ENCODE peak calls at places on chromosomes 1 and 21, in six cellular contexts. U, C, O, Y, D and T are unnamed samples.

GRCh38 chr1:229808272-229808671 is 182.2 kb downstream of the URB2 start:
- DNase-seq in Y (no peak), U (no peak), O (no peak), D (no peak), C (no peak), T (no peak)

GRCh38 chr1:31111290-31111951 is 45.9 kb upstream of the PUM1 start:
- DNase-seq in U (no peak), C (peak), D (peak), Y (no peak), O (peak), T (peak)

GRCh38 chr1:3319874-3320245 is 134.6 kb upstream of the ARHGEF16 start:
- DNase-seq in O (peak), Y (no peak), U (peak), C (peak), D (no peak), T (peak)

GRCh38 chr1:47554901-47555300 is 117.1 kb downstream of the FOXD2 start:
- DNase-seq in D (no peak), O (no peak), U (no peak), Y (no peak), C (peak), T (peak)

GRCh38 chr1:27600500-27601175 is 3.3 kb downstream of the AHDC1 start:
- DNase-seq in Y (no peak), U (no peak), O (no peak), C (no peak), D (no peak), T (no peak)

GRCh38 chr1:22805672-22806038 is 95.0 kb downstream of the EPHB2 start:
- DNase-seq in U (no peak), D (no peak), O (no peak), C (no peak), Y (no peak), T (no peak)

GRCh38 chr1:8879348-8880067 is 1.0 kb upstream of the ENO1 start:
- DNase-seq in C (no peak), Y (no peak), D (no peak), U (peak), O (no peak), T (no peak)

GRCh38 chr1:99496067-99496466 is 149.8 kb upstream of the PALMD start:
- DNase-seq in D (no peak), C (peak), Y (no peak), O (no peak), U (no peak), T (peak)

GRCh38 chr1:107162745-107163144 is 21.9 kb downstream of the NTNG1 start:
- DNase-seq in U (no peak), D (no peak), Y (no peak), O (no peak), C (no peak), T (no peak)

GRCh38 chr21:44728716-44729115 is 17.3 kb upstream of the TSPEAR start:
- DNase-seq in Y (no peak), C (no peak), O (no peak), U (no peak), D (no peak), T (no peak)

GRCh38 chr1:181518152-181518551 is 34.8 kb downstream of the CACNA1E start:
- DNase-seq in Y (no peak), U (no peak), C (no peak), D (no peak), O (no peak), T (no peak)

GRCh38 chr1:77579547-77579946 is 102.9 kb downstream of the ZZZ3 start:
- DNase-seq in C (peak), Y (no peak), O (no peak), D (no peak), U (no peak), T (no peak)

GRCh38 chr1:184791199-184791935 is 36.7 kb upstream of the EDEM3 start:
- DNase-seq in U (no peak), C (peak), D (no peak), O (no peak), Y (no peak), T (no peak)

GRCh38 chr1:176033879-176034278 is 173.2 kb downstream of the COP1 start:
- DNase-seq in Y (no peak), D (no peak), U (no peak), O (no peak), C (peak), T (no peak)

GRCh38 chr21:15682977-15683376 is 46.8 kb upstream of the USP25 start:
- DNase-seq in O (no peak), D (no peak), C (peak), Y (no peak), U (no peak), T (no peak)

GRCh38 chr1:44783697-44784093 is 4.3 kb downstream of the BEST4 start:
- DNase-seq in U (no peak), Y (no peak), O (no peak), C (peak), D (no peak), T (no peak)
- H3K4me3 ChIP-seq in U (peak), Y (peak), O (no peak), C (peak), D (peak), T (no peak)

DNA sequence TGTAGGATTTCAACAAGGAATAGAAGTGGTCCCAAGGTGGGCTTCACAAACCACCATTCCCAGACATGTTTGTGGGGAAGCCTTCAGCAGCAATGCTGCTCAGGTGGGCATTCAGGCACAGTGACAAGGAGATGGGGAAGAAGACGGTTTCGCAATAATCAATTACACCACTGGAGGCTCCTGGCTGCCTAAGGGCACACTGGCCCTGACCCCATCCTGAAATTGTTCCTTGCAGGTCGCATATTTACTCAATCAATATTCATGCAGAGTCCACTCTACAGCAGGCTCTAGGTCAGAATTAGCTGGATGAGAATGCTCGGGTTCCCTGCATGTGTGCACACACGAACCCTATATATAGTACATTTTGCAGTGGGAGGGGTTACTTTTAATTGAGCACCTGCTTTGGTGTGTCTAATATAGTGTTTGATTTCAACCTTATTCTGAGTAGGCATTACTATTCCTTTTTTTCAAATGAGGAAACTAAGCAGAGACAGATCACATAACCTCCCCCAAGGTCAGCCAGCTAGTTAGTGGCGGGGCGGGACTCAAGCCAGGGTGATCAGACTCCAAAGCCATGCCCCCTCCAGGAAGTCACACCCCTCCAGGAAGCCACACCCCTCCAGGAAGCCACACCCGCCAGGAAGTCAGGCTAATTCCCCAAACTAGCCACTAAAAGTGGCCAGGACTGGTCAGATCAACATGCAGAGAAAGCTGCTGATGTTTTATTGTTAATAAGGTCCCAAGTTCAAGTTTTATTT is 106.5 kb downstream of the HLCS start:
- DNase-seq in Y (peak), O (peak), C (peak), D (peak), U (peak), T (peak)
- H3K4me3 ChIP-seq in Y (no peak), O (no peak), C (peak), D (no peak), U (no peak), T (no peak)

DNA sequence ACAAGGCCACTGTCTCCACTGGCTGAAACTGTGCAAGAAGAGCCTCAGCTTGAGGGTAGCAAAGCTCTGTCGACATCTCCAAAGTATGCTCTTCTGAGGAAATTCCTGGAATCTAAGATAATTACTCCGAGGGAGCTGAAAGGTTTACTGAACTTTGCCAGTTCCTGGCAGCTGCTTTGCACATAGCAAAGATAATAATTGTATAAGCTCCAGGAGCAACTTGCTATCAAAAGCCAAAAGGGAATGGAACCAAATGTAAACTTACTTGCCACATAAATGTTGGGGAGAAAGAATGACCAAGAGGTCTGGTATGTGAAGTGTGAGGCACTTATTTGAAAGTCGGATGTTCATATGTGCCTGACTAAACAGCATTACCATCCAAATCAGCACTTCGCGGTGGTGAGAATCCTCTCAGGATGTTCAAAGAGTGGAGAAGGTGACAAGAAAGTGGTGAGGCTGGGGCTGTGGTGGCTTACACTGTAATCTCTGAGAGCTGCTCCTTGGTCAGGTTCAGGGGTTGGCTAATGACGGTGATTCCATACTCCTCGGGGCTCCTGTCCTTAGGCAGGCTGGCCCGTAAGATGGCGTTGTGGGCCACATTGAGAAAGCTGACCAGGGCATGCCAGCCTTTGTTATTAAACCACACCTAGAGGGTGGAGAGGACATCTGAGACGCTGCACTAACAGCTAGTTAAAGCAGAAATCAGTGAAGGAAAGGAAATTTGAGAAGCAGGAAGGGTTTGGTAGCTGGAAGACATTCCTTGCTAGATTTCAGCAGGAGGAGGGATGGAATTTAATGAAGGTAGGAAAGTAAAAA is 100.0 kb downstream of the ABCA4 start:
- DNase-seq in D (no peak), Y (no peak), U (no peak), O (no peak), C (peak), T (peak)
- H3K4me3 ChIP-seq in D (no peak), Y (no peak), U (no peak), O (no peak), C (no peak), T (no peak)

DNA sequence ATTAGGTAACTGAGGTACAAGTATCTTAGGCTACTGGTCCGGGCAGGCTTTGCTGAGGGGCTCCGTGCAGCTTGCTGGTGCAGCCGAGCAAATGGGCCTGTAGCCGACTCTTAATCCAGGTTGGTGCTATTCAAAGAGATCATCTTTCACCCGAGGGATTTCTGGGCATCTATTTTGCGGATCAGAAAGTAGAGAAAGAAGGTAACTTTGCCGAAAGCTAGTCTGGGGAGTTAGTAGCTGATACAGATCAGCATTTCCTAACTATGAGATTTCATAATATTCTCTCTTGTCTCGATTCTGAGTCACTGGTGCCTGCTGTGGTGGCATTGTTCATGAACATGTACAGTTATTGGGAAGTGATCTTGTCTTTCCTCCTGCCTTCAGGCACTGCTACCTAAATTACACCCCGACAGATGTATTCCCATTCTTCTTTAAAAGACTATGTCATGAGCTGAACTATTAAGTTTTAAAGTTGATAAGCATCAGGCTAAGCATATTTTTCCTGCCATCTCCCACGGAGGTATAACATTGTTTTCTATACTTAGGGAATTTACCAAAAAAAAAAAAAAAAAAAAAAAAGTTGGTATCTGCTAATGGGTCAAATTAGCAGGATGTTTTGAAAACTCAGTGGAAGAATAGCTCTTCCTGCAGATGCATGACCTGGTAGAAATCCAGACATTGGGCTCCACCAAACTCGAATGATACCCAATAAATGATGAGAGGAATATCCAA is 57.1 kb downstream of the NFIA start:
- DNase-seq in U (no peak), Y (no peak), C (peak), O (no peak), D (no peak), T (no peak)
- H3K4me3 ChIP-seq in U (no peak), Y (no peak), C (peak), O (no peak), D (no peak), T (no peak)

DNA sequence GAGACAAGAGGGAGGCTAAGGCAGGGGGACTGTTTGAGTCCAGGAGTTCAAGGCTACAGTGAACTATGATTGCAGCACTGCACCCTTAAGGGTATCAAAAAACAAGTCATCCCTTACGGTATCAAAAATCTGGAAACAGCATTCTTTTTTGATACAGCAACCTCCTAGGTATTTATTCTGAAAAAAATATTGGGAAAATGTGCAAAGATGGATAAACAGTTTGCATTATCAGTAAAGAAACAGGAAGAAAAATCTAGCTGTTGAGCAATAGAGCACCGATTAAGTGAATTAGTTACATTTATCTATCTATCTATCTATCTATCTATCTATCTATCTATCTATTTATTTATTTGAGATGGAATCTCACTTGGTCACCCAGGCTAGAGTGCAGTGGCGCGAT is 56.7 kb upstream of the SCAF4 start:
- DNase-seq in U (no peak), O (no peak), D (no peak), C (no peak), Y (no peak), T (no peak)
- H3K4me3 ChIP-seq in U (no peak), O (no peak), D (no peak), C (no peak), Y (no peak), T (no peak)

DNA sequence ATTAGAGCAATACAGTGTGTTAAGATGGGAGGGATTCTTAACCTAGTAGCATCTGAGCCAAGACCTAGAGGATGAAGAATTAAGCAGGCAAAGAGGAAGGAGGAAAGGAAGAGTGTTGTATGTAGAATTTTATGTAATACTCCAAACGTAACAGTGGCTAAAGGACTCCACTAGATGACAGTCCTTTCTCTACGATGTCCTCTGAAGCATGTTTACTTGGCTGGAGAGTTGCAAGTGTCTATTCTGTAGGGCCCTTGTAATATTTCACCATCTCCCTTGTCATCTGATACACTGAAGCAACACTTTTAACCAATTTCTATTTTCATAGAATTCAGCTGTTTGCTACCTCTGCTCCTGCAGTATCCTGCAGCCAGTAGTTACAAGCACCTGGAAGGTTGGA is 2.2 kb upstream of the YBX1 start:
- DNase-seq in D (no peak), U (no peak), Y (no peak), O (no peak), C (no peak), T (no peak)
- H3K4me3 ChIP-seq in D (no peak), U (no peak), Y (no peak), O (peak), C (no peak), T (no peak)

GRCh38 chr21:42925114-42925907 is at the start of gene ERVH48-1:
- DNase-seq in O (no peak), D (no peak), Y (no peak), C (no peak), U (no peak), T (no peak)

GRCh38 chr21:42921912-42922311 is 3.5 kb downstream of the ERVH48-1 start:
- DNase-seq in Y (no peak), U (no peak), O (no peak), D (no peak), C (no peak), T (no peak)

GRCh38 chr21:42923553-42924432 is 1.6 kb downstream of the ERVH48-1 start:
- DNase-seq in Y (peak), D (peak), C (peak), O (peak), U (peak), T (peak)

GRCh38 chr21:42924433-42924751 is 1.0 kb downstream of the ERVH48-1 start:
- DNase-seq in O (no peak), U (no peak), D (no peak), C (no peak), Y (no peak), T (no peak)

DNA sequence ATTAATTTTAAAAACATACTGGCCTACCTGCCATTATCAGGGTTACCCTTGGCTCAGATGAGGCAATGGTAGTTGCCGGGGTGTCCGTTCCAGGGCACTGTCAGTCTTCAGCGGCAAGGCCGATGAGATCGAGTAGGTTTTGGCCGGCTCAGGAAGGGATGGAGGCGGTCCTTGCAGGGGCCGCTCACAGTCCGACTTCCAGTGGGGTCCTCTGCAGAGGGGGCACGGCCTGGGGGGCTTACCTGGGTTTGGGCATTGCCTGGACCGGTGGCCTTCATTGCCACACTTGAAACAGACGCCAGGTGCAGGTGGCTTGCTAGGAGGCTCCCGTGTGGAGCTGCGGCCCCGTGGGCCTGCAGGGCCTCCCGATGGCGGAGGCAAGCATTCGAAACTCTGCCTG is 2.5 kb downstream of the ERVH48-1 start:
- DNase-seq in D (no peak), U (no peak), O (no peak), C (no peak), Y (peak), T (no peak)
- H3K4me3 ChIP-seq in D (no peak), U (no peak), O (no peak), C (no peak), Y (no peak), T (no peak)

DNA sequence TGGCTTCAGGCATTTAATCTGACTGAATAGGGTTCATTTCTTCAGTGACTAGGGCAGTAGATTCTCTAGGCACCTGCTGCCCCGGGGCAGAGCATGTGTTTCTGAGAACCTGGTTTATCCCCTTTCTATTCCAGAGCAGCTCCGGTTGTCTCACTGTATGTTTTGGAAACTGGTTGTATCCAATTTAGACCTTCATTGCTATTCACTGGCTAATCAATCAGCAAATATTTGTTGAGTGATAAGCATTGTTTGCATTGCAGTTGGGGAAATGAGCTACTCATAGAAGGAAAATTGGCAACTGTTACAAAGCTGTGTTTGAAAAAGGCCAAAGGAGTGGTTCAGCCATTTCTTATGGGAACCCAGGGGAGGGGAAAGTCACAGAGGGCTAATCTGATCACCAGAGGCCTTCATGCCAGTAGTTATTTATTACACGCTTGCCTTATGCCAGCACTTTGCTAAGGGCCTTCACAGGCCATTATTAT is 2.9 kb downstream of the QSOX1 start:
- DNase-seq in U (peak), Y (no peak), D (no peak), C (peak), O (peak), T (no peak)
- H3K4me3 ChIP-seq in U (no peak), Y (no peak), D (no peak), C (peak), O (no peak), T (peak)